ENCODE peak calls at places on chromosomes 3 and 15, in seven cellular contexts. J, Y, G, W, C, S and L are unnamed samples.

GRCh38 chr15:89448825-89449224 is 47.6 kb downstream of the RHCG start:
- DNase-seq in G (no peak), Y (no peak), S (no peak), J (no peak), W (no peak), C (no peak), L (no peak)

GRCh38 chr3:130839815-130840214 is 54.1 kb upstream of the ATP2C1 start:
- DNase-seq in S (no peak), G (no peak), W (peak), Y (no peak), C (peak), J (peak), L (no peak)

GRCh38 chr3:103319912-103320311 is 885.1 kb downstream of the ZPLD1 start:
- DNase-seq in G (no peak), Y (no peak), C (no peak), S (no peak), J (no peak), W (no peak), L (peak)

GRCh38 chr3:194255252-194256039 is 95.7 kb downstream of the CPN2 start:
- DNase-seq in J (peak), G (peak), Y (no peak), S (peak), C (peak), W (peak), L (peak)

GRCh38 chr3:48678056-48678455 is 7.7 kb downstream of the NCKIPSD start:
- DNase-seq in J (no peak), W (no peak), Y (no peak), S (no peak), C (no peak), G (no peak), L (no peak)

GRCh38 chr3:169769287-169770181 is at the start of gene ACTRT3:
- DNase-seq in J (peak), C (peak), S (peak), Y (peak), G (peak), W (peak), L (no peak)

GRCh38 chr3:172987268-172987667 is 153.8 kb downstream of the SPATA16 start:
- DNase-seq in W (peak), Y (peak), C (no peak), G (no peak), J (no peak), S (no peak), L (no peak)

GRCh38 chr3:171878441-171879225 is 35.5 kb downstream of the TMEM212 start:
- DNase-seq in C (no peak), W (no peak), J (no peak), Y (no peak), S (no peak), G (no peak), L (no peak)

GRCh38 chr3:172536993-172537419 is 13.8 kb upstream of the TNFSF10 start:
- DNase-seq in J (no peak), W (no peak), C (no peak), Y (no peak), S (no peak), G (no peak), L (no peak)

GRCh38 chr15:29091666-29092065 is 178.0 kb downstream of the NSMCE3 start:
- DNase-seq in W (no peak), S (no peak), J (no peak), Y (no peak), G (no peak), C (no peak), L (no peak)

GRCh38 chr3:28700728-28701127 is 352.1 kb upstream of the AZI2 start:
- DNase-seq in Y (no peak), G (no peak), W (no peak), J (peak), C (peak), S (no peak), L (no peak)

GRCh38 chr3:128466840-128467541 is at the start of gene DNAJB8:
- DNase-seq in Y (no peak), W (no peak), G (no peak), S (no peak), J (no peak), C (no peak), L (no peak)

GRCh38 chr15:94029495-94029894 is 201.9 kb upstream of the MCTP2 start:
- DNase-seq in W (no peak), G (no peak), C (no peak), J (no peak), S (no peak), Y (peak), L (no peak)

GRCh38 chr15:62067448-62068044 is 769 bp downstream of the C2CD4A start:
- DNase-seq in C (peak), G (peak), Y (peak), W (peak), J (no peak), S (no peak), L (no peak)

GRCh38 chr3:44762170-44762677 is 630 bp downstream of the KIF15 start:
- DNase-seq in W (no peak), S (peak), G (no peak), C (no peak), Y (no peak), J (peak), L (no peak)

GRCh38 chr3:38204599-38205471 is 39.5 kb downstream of the OXSR1 start:
- DNase-seq in J (no peak), Y (no peak), C (no peak), S (no peak), G (no peak), W (no peak), L (no peak)

GRCh38 chr15:67825880-67826716 is 789 bp downstream of the SKOR1 start:
- DNase-seq in Y (no peak), C (no peak), J (no peak), S (no peak), G (no peak), W (peak), L (no peak)

GRCh38 chr3:52238761-52239701 is at the start of gene TWF2:
- DNase-seq in G (peak), C (peak), J (peak), Y (peak), W (peak), S (peak), L (no peak)

GRCh38 chr3:171614318-171614967 is 154.2 kb upstream of the TNIK start:
- DNase-seq in G (peak), Y (no peak), S (no peak), C (peak), W (peak), J (peak), L (peak)

GRCh38 chr3:45054196-45054857 is 28.2 kb downstream of the CLEC3B start:
- DNase-seq in Y (peak), S (no peak), W (no peak), G (no peak), C (no peak), J (no peak), L (no peak)

GRCh38 chr3:15610083-15610482 is 8.5 kb downstream of the BTD start:
- DNase-seq in C (peak), W (no peak), Y (peak), J (no peak), G (no peak), S (no peak), L (no peak)

GRCh38 chr3:120823156-120823555 is 80.6 kb downstream of the GTF2E1 start:
- DNase-seq in W (no peak), S (no peak), J (no peak), Y (no peak), C (no peak), G (no peak), L (no peak)

GRCh38 chr3:191350389-191351090 is 20.2 kb upstream of the UTS2B start:
- DNase-seq in C (no peak), G (no peak), Y (peak), W (no peak), S (no peak), J (no peak), L (no peak)

GRCh38 chr15:68413363-68414255 is 18.4 kb downstream of the ITGA11 start:
- DNase-seq in C (peak), Y (no peak), J (no peak), S (no peak), W (peak), G (no peak), L (no peak)

GRCh38 chr3:183369117-183369516 is 59.3 kb downstream of the MCF2L2 start:
- DNase-seq in S (no peak), G (no peak), W (no peak), C (no peak), Y (no peak), J (no peak), L (no peak)

GRCh38 chr15:51444807-51445206 is 103.4 kb downstream of the GLDN start:
- DNase-seq in W (no peak), Y (no peak), C (no peak), S (no peak), J (no peak), G (no peak), L (no peak)

GRCh38 chr3:17195192-17195611 is 310.4 kb downstream of the PLCL2 start:
- DNase-seq in C (peak), W (peak), S (peak), Y (no peak), J (peak), G (peak), L (no peak)

GRCh38 chr3:179558742-179559364 is 3.9 kb upstream of the ACTL6A start:
- DNase-seq in C (peak), W (peak), J (peak), Y (peak), S (peak), G (no peak), L (no peak)

GRCh38 chr3:73471986-73472385 is 152.8 kb downstream of the PDZRN3 start:
- DNase-seq in G (no peak), C (no peak), W (no peak), Y (no peak), J (no peak), S (no peak), L (no peak)

GRCh38 chr15:34987982-34988873 is at the start of gene ZNF770:
- DNase-seq in W (peak), Y (peak), C (peak), J (peak), G (peak), S (peak), L (peak)

GRCh38 chr3:145727416-145727930 is 433.5 kb downstream of the PLOD2 start:
- DNase-seq in C (no peak), G (no peak), Y (no peak), S (no peak), W (no peak), J (no peak), L (no peak)

GRCh38 chr3:130850846-130851245 is 43.0 kb upstream of the ATP2C1 start:
- DNase-seq in J (peak), C (no peak), Y (no peak), S (no peak), W (no peak), G (no peak), L (no peak)

GRCh38 chr3:195241592-195242355 is 29.2 kb downstream of the XXYLT1 start:
- DNase-seq in W (peak), G (no peak), Y (no peak), C (no peak), S (no peak), J (no peak), L (no peak)

GRCh38 chr3:158743664-158744566 is 11.7 kb upstream of the RARRES1 start:
- DNase-seq in S (no peak), G (no peak), W (no peak), C (no peak), J (no peak), Y (peak), L (no peak)

DNA sequence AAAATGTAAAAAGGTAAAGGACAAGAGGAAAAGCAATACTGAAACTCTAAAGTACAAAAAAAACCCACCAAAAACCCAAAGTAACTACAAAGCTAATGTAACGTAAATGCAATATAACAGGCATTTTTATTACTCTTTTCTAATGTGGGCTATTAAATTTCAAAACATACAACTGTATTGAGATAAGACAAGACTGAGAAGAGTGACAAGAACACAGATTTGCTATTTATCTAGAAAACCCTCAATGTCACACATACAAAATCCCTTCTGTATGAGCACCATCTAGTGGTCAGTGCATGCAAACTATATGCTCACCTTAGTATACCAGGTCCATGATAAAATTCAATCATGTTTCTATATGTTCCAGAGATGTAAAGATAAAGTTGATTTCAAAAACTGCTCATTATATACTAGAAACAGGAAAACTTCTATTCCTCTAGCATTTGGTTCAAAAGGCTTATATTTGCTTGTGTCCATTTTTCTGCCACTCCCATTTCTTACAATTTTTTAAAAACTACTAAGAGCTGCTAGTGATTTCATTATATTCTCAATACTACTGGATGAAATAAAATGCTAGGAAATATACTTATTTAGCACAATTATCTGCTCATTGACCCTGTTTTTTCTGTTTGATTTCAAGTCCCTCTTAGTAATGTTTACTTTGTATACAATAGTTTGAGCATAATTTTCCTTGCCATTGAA is 111.4 kb downstream of the DLG1 start:
- DNase-seq in C (no peak), G (peak), S (peak), Y (peak), J (peak), W (no peak), L (peak)
- TF ChIP-seq CTCF in C (peak), G (peak), S (peak), Y (peak), J (peak), W (peak), L (peak)

GRCh38 chr3:58495101-58495500 is 3.2 kb downstream of the KCTD6 start:
- DNase-seq in Y (no peak), W (no peak), S (no peak), C (no peak), G (no peak), J (no peak), L (no peak)
- H3K4me3 ChIP-seq in Y (no peak), W (peak), S (peak), C (no peak), G (no peak), J (no peak), L (no peak)

DNA sequence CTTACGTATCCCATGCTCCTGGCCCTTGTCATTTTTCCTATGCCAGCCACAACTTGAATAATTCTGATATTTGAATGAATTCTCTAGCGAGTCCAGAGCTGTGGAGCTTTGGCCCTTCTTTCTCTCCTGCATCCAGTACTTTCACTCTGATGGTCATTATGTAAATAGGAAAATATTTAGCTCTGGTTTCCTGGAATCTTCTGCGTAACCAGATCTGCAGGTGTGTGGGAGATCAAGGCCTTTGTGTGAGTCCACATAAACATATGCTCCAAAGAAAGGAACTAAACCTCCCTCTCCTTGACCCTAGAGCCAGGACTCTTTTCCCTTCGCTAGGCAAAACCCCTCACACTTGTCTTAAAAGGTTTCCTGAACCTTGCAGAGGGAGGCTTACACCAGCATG is 132.5 kb upstream of the THBS1 start:
- DNase-seq in Y (no peak), W (no peak), S (no peak), G (no peak), J (no peak), C (peak), L (no peak)
- TF ChIP-seq CTCF in Y (no peak), W (no peak), S (no peak), G (no peak), J (no peak), C (no peak), L (no peak)

GRCh38 chr15:101489633-101490407 is at the start of gene PCSK6:
- DNase-seq in G (no peak), C (peak), Y (no peak), J (no peak), S (no peak), W (peak), L (no peak)
- H3K4me3 ChIP-seq in G (no peak), C (no peak), Y (no peak), J (no peak), S (no peak), W (peak), L (no peak)